ENCODE peak calls at places on chromosomes 3 and 15, in six cellular contexts. One of them, this sample, is unnamed.

GRCh38 chr3:11543948-11544387 is 99.7 kb downstream of the VGLL4 start:
- DNase-seq in GM23248: no peak
- DNase-seq in CD8-positive, alpha-beta memory T cell: no peak
- DNase-seq in Peyer's patch: no peak
- DNase-seq in mucosa of descending colon: no peak
- DNase-seq in lower lobe of right lung: no peak
- DNase-seq in this sample: no peak

GRCh38 chr3:159781867-159782266 is 206.8 kb upstream of the IL12A start:
- DNase-seq in Peyer's patch: peak; percentile 68
- DNase-seq in GM23248: no peak
- DNase-seq in CD8-positive, alpha-beta memory T cell: no peak
- DNase-seq in lower lobe of right lung: no peak
- DNase-seq in mucosa of descending colon: no peak
- DNase-seq in this sample: no peak

GRCh38 chr3:153160451-153161137 is 1.4 kb upstream of the RAP2B start:
- DNase-seq in mucosa of descending colon: peak; percentile 90
- DNase-seq in lower lobe of right lung: peak; percentile 86
- DNase-seq in CD8-positive, alpha-beta memory T cell: peak; percentile 70
- DNase-seq in GM23248: peak; percentile 96
- DNase-seq in Peyer's patch: peak; percentile 93
- DNase-seq in this sample: peak; percentile 100

GRCh38 chr3:15514663-15515357 is 6.7 kb downstream of the COLQ start:
- DNase-seq in mucosa of descending colon: no peak
- DNase-seq in GM23248: peak; percentile 47
- DNase-seq in CD8-positive, alpha-beta memory T cell: no peak
- DNase-seq in Peyer's patch: no peak
- DNase-seq in lower lobe of right lung: no peak
- DNase-seq in this sample: no peak

GRCh38 chr3:132038198-132038825 is 3.5 kb upstream of the CPNE4 start:
- DNase-seq in Peyer's patch: no peak
- DNase-seq in mucosa of descending colon: no peak
- DNase-seq in GM23248: peak; percentile 64
- DNase-seq in lower lobe of right lung: no peak
- DNase-seq in CD8-positive, alpha-beta memory T cell: no peak
- DNase-seq in this sample: peak; percentile 49

GRCh38 chr15:23069496-23070166 is 30.3 kb upstream of the TUBGCP5 start:
- DNase-seq in mucosa of descending colon: no peak
- DNase-seq in CD8-positive, alpha-beta memory T cell: no peak
- DNase-seq in lower lobe of right lung: no peak
- DNase-seq in GM23248: peak; percentile 3
- DNase-seq in Peyer's patch: no peak
- DNase-seq in this sample: no peak

GRCh38 chr3:45496550-45496949 is 98.0 kb upstream of the LIMD1 start:
- DNase-seq in GM23248: no peak
- DNase-seq in Peyer's patch: no peak
- DNase-seq in lower lobe of right lung: no peak
- DNase-seq in mucosa of descending colon: no peak
- DNase-seq in CD8-positive, alpha-beta memory T cell: no peak
- DNase-seq in this sample: no peak

GRCh38 chr3:172666181-172666872 is 44.5 kb downstream of the NCEH1 start:
- DNase-seq in CD8-positive, alpha-beta memory T cell: no peak
- DNase-seq in mucosa of descending colon: no peak
- DNase-seq in Peyer's patch: no peak
- DNase-seq in lower lobe of right lung: no peak
- DNase-seq in GM23248: peak; percentile 32
- DNase-seq in this sample: no peak

DNA sequence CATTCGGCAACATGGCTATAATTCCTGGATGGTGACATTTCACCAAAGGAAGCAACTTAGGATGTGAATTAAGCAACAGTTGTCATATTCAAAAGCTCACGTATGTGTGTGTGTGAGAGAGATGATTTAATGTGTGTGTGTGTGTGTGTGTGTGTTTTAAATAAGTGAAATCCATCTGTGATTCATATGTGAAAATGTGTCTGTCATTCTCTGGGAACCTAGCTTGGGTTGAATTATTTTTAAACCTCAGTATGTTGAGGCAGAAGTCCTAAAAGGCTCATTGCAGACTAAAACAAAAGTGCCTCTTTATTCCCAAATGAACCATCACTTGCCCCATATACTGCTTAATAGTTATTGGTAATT is 8.0 kb upstream of the CX3CR1 start:
- DNase-seq in CD8-positive, alpha-beta memory T cell: no peak
- DNase-seq in lower lobe of right lung: no peak
- DNase-seq in mucosa of descending colon: no peak
- DNase-seq in GM23248: no peak
- DNase-seq in Peyer's patch: no peak
- DNase-seq in this sample: no peak
- H3K4me1 ChIP-seq in CD8-positive, alpha-beta memory T cell: peaks cover 13% of the 10 kb centered on the region
- H3K4me1 ChIP-seq in lower lobe of right lung: peaks cover 3% of the 10 kb centered on the region
- H3K4me1 ChIP-seq in mucosa of descending colon: no peaks in the 10 kb centered on the region
- H3K4me1 ChIP-seq in GM23248: no peaks in the 10 kb centered on the region
- H3K4me1 ChIP-seq in Peyer's patch: peaks cover 4% of the 10 kb centered on the region
- H3K4me1 ChIP-seq in this sample: no peaks in the 10 kb centered on the region

GRCh38 chr3:24249523-24249922 is 245.1 kb downstream of the THRB start:
- DNase-seq in CD8-positive, alpha-beta memory T cell: no peak
- DNase-seq in lower lobe of right lung: no peak
- DNase-seq in Peyer's patch: no peak
- DNase-seq in mucosa of descending colon: no peak
- DNase-seq in GM23248: no peak
- DNase-seq in this sample: no peak

GRCh38 chr3:24255414-24255813 is 239.2 kb downstream of the THRB start:
- DNase-seq in lower lobe of right lung: no peak
- DNase-seq in CD8-positive, alpha-beta memory T cell: no peak
- DNase-seq in Peyer's patch: no peak
- DNase-seq in mucosa of descending colon: no peak
- DNase-seq in GM23248: no peak
- DNase-seq in this sample: no peak

GRCh38 chr3:24258260-24258659 is 236.4 kb downstream of the THRB start:
- DNase-seq in CD8-positive, alpha-beta memory T cell: no peak
- DNase-seq in Peyer's patch: no peak
- DNase-seq in GM23248: no peak
- DNase-seq in mucosa of descending colon: no peak
- DNase-seq in lower lobe of right lung: no peak
- DNase-seq in this sample: no peak

GRCh38 chr3:24254649-24255048 is 240.0 kb downstream of the THRB start:
- DNase-seq in mucosa of descending colon: no peak
- DNase-seq in lower lobe of right lung: no peak
- DNase-seq in GM23248: peak; percentile 81
- DNase-seq in CD8-positive, alpha-beta memory T cell: no peak
- DNase-seq in Peyer's patch: no peak
- DNase-seq in this sample: peak; percentile 86

DNA sequence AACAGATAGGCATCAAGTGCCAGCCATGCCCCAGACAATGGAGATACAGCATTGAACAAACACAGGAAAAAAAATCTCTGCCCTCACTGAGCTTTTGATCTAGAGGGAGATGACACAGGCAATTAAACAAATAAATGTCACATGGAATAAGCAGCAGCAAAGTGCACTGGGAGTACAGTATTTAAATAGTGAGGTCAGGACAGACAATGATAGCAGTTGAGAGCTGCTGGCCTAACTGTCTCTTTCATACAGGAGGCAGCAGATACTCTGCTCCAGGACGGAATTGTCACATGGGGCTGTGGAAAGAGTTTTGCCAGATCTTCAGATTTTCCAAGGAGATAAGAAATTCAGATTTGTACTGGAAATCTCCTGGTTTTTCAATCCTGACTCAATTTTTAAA is 241.3 kb downstream of the THRB start:
- DNase-seq in CD8-positive, alpha-beta memory T cell: no peak
- DNase-seq in lower lobe of right lung: no peak
- DNase-seq in mucosa of descending colon: no peak
- DNase-seq in GM23248: no peak
- DNase-seq in Peyer's patch: no peak
- DNase-seq in this sample: no peak
- H3K4me1 ChIP-seq in CD8-positive, alpha-beta memory T cell: no peaks in the 10 kb centered on the region
- H3K4me1 ChIP-seq in lower lobe of right lung: no peaks in the 10 kb centered on the region
- H3K4me1 ChIP-seq in mucosa of descending colon: no peaks in the 10 kb centered on the region
- H3K4me1 ChIP-seq in GM23248: peaks cover 20% of the 10 kb centered on the region
- H3K4me1 ChIP-seq in Peyer's patch: no peaks in the 10 kb centered on the region
- H3K4me1 ChIP-seq in this sample: peaks cover 12% of the 10 kb centered on the region

GRCh38 chr3:122982202-122983185 is 45.1 kb downstream of the SEMA5B start:
- DNase-seq in CD8-positive, alpha-beta memory T cell: no peak
- DNase-seq in GM23248: no peak
- DNase-seq in lower lobe of right lung: no peak
- DNase-seq in Peyer's patch: no peak
- DNase-seq in mucosa of descending colon: no peak
- DNase-seq in this sample: no peak
- H3K4me1 ChIP-seq in CD8-positive, alpha-beta memory T cell: no peaks in the 10 kb centered on the region
- H3K4me1 ChIP-seq in GM23248: no peaks in the 10 kb centered on the region
- H3K4me1 ChIP-seq in lower lobe of right lung: peaks cover 33% of the 10 kb centered on the region
- H3K4me1 ChIP-seq in Peyer's patch: no peaks in the 10 kb centered on the region
- H3K4me1 ChIP-seq in mucosa of descending colon: peaks cover 8% of the 10 kb centered on the region
- H3K4me1 ChIP-seq in this sample: peaks cover 3% of the 10 kb centered on the region

GRCh38 chr3:49020335-49021212 is 1.3 kb upstream of the NDUFAF3 start:
- DNase-seq in lower lobe of right lung: peak; percentile 87
- DNase-seq in mucosa of descending colon: peak; percentile 88
- DNase-seq in Peyer's patch: peak; percentile 84
- DNase-seq in CD8-positive, alpha-beta memory T cell: no peak
- DNase-seq in GM23248: peak; percentile 67
- DNase-seq in this sample: no peak

GRCh38 chr3:49019941-49020334 is 1.6 kb upstream of the DALRD3 start:
- DNase-seq in GM23248: peak; percentile 64
- DNase-seq in CD8-positive, alpha-beta memory T cell: no peak
- DNase-seq in Peyer's patch: no peak
- DNase-seq in mucosa of descending colon: no peak
- DNase-seq in lower lobe of right lung: peak; percentile 31
- DNase-seq in this sample: no peak

GRCh38 chr3:49021813-49022720 is at the start of gene NDUFAF3:
- DNase-seq in mucosa of descending colon: peak; percentile 96
- DNase-seq in Peyer's patch: peak; percentile 96
- DNase-seq in lower lobe of right lung: peak; percentile 96
- DNase-seq in GM23248: peak; percentile 97
- DNase-seq in CD8-positive, alpha-beta memory T cell: peak; percentile 90
- DNase-seq in this sample: peak; percentile 95

GRCh38 chr3:49022751-49023171 is 840 bp downstream of the NDUFAF3 start:
- DNase-seq in CD8-positive, alpha-beta memory T cell: no peak
- DNase-seq in GM23248: peak; percentile 54
- DNase-seq in Peyer's patch: no peak
- DNase-seq in lower lobe of right lung: peak; percentile 51
- DNase-seq in mucosa of descending colon: peak; percentile 64
- DNase-seq in this sample: peak; percentile 25

GRCh38 chr3:49021213-49021812 is 608 bp upstream of the NDUFAF3 start:
- DNase-seq in mucosa of descending colon: peak; percentile 100
- DNase-seq in lower lobe of right lung: peak; percentile 100
- DNase-seq in CD8-positive, alpha-beta memory T cell: peak; percentile 99
- DNase-seq in GM23248: peak; percentile 100
- DNase-seq in Peyer's patch: peak; percentile 100
- DNase-seq in this sample: peak; percentile 98
- H3K4me1 ChIP-seq in mucosa of descending colon: peaks cover 40% of the 10 kb centered on the region
- H3K4me1 ChIP-seq in lower lobe of right lung: peaks cover 54% of the 10 kb centered on the region
- H3K4me1 ChIP-seq in CD8-positive, alpha-beta memory T cell: peaks cover 38% of the 10 kb centered on the region
- H3K4me1 ChIP-seq in GM23248: peaks cover 5% of the 10 kb centered on the region
- H3K4me1 ChIP-seq in Peyer's patch: no peaks in the 10 kb centered on the region
- H3K4me1 ChIP-seq in this sample: peaks cover 38% of the 10 kb centered on the region

GRCh38 chr3:9911863-9912262 is 5.0 kb upstream of the IL17RC start:
- DNase-seq in GM23248: no peak
- DNase-seq in lower lobe of right lung: no peak
- DNase-seq in mucosa of descending colon: no peak
- DNase-seq in Peyer's patch: no peak
- DNase-seq in CD8-positive, alpha-beta memory T cell: no peak
- DNase-seq in this sample: no peak

GRCh38 chr3:9912294-9912935 is 4.5 kb upstream of the IL17RC start:
- DNase-seq in Peyer's patch: no peak
- DNase-seq in mucosa of descending colon: no peak
- DNase-seq in lower lobe of right lung: no peak
- DNase-seq in CD8-positive, alpha-beta memory T cell: no peak
- DNase-seq in GM23248: peak; percentile 70
- DNase-seq in this sample: peak; percentile 88

GRCh38 chr3:9914011-9914410 is 2.9 kb upstream of the IL17RC start:
- DNase-seq in Peyer's patch: no peak
- DNase-seq in GM23248: no peak
- DNase-seq in lower lobe of right lung: no peak
- DNase-seq in CD8-positive, alpha-beta memory T cell: no peak
- DNase-seq in mucosa of descending colon: no peak
- DNase-seq in this sample: no peak

GRCh38 chr3:9914559-9915251 is 2.2 kb upstream of the IL17RC start:
- DNase-seq in lower lobe of right lung: no peak
- DNase-seq in CD8-positive, alpha-beta memory T cell: no peak
- DNase-seq in mucosa of descending colon: no peak
- DNase-seq in Peyer's patch: no peak
- DNase-seq in GM23248: no peak
- DNase-seq in this sample: no peak

DNA sequence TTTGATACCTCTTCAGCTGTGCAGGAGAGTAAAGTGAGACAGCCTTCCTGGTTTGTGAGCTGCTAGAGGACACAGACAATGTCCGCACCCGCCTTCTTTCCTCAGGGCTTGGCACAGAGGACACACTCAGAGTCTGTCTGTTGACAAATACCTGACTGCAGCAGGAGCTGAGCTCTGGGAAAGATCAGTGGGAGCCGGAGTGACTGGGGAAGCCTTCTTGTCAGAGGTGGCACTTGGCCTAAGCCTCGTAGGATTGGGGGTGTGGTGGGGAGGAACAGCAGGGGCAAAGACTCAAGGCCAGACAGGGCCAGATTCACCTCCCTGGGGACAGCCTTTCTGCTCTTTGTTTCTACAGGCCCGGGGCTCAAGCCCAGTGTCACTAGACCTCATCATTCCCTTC is 3.3 kb upstream of the IL17RC start:
- DNase-seq in CD8-positive, alpha-beta memory T cell: no peak
- DNase-seq in GM23248: no peak
- DNase-seq in lower lobe of right lung: no peak
- DNase-seq in mucosa of descending colon: no peak
- DNase-seq in Peyer's patch: no peak
- DNase-seq in this sample: no peak
- H3K4me1 ChIP-seq in CD8-positive, alpha-beta memory T cell: peaks cover 9% of the 10 kb centered on the region
- H3K4me1 ChIP-seq in GM23248: peaks cover 13% of the 10 kb centered on the region
- H3K4me1 ChIP-seq in lower lobe of right lung: peaks cover 51% of the 10 kb centered on the region
- H3K4me1 ChIP-seq in mucosa of descending colon: peaks cover 35% of the 10 kb centered on the region
- H3K4me1 ChIP-seq in Peyer's patch: peaks cover 3% of the 10 kb centered on the region
- H3K4me1 ChIP-seq in this sample: peaks cover 34% of the 10 kb centered on the region

This sample was measured in mammary epithelial cell.